ENCODE peak calls at places on chromosome 1, in seven cellular contexts. O is GM20000, T is adrenal gland, W is brain microvascular endothelial cell, C is epithelial cell of esophagus, V is fibroblast of mammary gland, U is thyroid gland. X is an unnamed sample.

GRCh38 chr1:90993245-90993644 is 28.6 kb downstream of the ZNF644 start:
- DNase-seq in W (no peak), T (no peak), U (no peak), C (peak), V (no peak), O (no peak), X (no peak)

GRCh38 chr1:94661431-94661830 is 119.9 kb upstream of the F3 start:
- DNase-seq in W (no peak), O (no peak), V (no peak), U (no peak), T (no peak), C (no peak), X (no peak)

GRCh38 chr1:164638506-164639202 is 79.7 kb downstream of the PBX1 start:
- DNase-seq in V (no peak), C (no peak), W (no peak), O (no peak), T (no peak), U (no peak), X (no peak)

GRCh38 chr1:18738617-18739016 is 108.0 kb downstream of the PAX7 start:
- DNase-seq in V (no peak), C (no peak), U (no peak), O (no peak), W (no peak), T (no peak), X (no peak)

GRCh38 chr1:112697781-112698201 is 9.1 kb downstream of the RHOC start:
- DNase-seq in U (no peak), V (no peak), C (no peak), T (no peak), O (no peak), W (no peak), X (no peak)

GRCh38 chr1:223405507-223405906 is 12.3 kb downstream of the CCDC185 start:
- DNase-seq in W (no peak), O (no peak), U (no peak), V (no peak), C (no peak), T (no peak), X (no peak)

GRCh38 chr1:51859333-51859732 is 19.2 kb downstream of the NRDC start:
- DNase-seq in W (no peak), C (no peak), V (no peak), U (no peak), O (no peak), T (no peak), X (no peak)

GRCh38 chr1:19577001-19577400 is 67.1 kb upstream of the NBL1 start:
- DNase-seq in C (no peak), W (no peak), U (no peak), T (no peak), V (peak), O (no peak), X (no peak)

GRCh38 chr1:44571712-44572571 is 102.3 kb downstream of the TMEM53 start:
- DNase-seq in C (peak), U (no peak), O (peak), W (no peak), T (peak), V (peak), X (peak)

GRCh38 chr1:49051647-49052046 is 275.0 kb upstream of the BEND5 start:
- DNase-seq in U (no peak), W (no peak), C (no peak), T (no peak), V (no peak), O (no peak), X (no peak)

GRCh38 chr1:181216571-181216994 is 128.1 kb downstream of the IER5 start:
- DNase-seq in T (no peak), V (no peak), W (no peak), C (no peak), U (no peak), O (no peak), X (no peak)

GRCh38 chr1:10152709-10153284 is 57.6 kb upstream of the KIF1B start:
- DNase-seq in U (peak), V (peak), O (peak), C (peak), T (peak), W (peak), X (peak)

GRCh38 chr1:6016191-6016865 is 24.1 kb upstream of the NPHP4 start:
- DNase-seq in U (no peak), T (no peak), W (peak), O (no peak), V (peak), C (peak), X (no peak)

GRCh38 chr1:1892763-1893120 is 1.9 kb upstream of the GNB1 start:
- DNase-seq in C (no peak), V (no peak), T (no peak), W (no peak), O (no peak), U (no peak), X (no peak)

GRCh38 chr1:175319112-175319911 is 126.7 kb upstream of the KIAA0040 start:
- DNase-seq in W (peak), U (peak), T (peak), O (peak), C (peak), V (peak), X (peak)

GRCh38 chr1:37485902-37486679 is 11.7 kb downstream of the ZC3H12A start:
- DNase-seq in W (no peak), O (no peak), C (peak), T (peak), U (no peak), V (peak), X (peak)

GRCh38 chr1:171740356-171740863 is 1.5 kb downstream of the VAMP4 start:
- DNase-seq in W (no peak), U (no peak), V (no peak), O (no peak), T (no peak), C (no peak), X (no peak)

GRCh38 chr1:178291166-178291565 is 197.3 kb downstream of the RASAL2 start:
- DNase-seq in V (no peak), W (no peak), O (no peak), U (no peak), T (no peak), C (no peak), X (no peak)

GRCh38 chr1:160284220-160284781 is 632 bp downstream of the PEX19 start:
- DNase-seq in O (no peak), W (peak), V (peak), T (peak), U (peak), C (peak), X (peak)

GRCh38 chr1:20248954-20249612 is 41.6 kb upstream of the VWA5B1 start:
- DNase-seq in U (no peak), V (no peak), C (no peak), W (no peak), O (no peak), T (no peak), X (no peak)

GRCh38 chr1:97630968-97631367 is 289.9 kb downstream of the DPYD start:
- DNase-seq in V (no peak), C (peak), U (peak), W (no peak), O (no peak), T (no peak), X (no peak)

DNA sequence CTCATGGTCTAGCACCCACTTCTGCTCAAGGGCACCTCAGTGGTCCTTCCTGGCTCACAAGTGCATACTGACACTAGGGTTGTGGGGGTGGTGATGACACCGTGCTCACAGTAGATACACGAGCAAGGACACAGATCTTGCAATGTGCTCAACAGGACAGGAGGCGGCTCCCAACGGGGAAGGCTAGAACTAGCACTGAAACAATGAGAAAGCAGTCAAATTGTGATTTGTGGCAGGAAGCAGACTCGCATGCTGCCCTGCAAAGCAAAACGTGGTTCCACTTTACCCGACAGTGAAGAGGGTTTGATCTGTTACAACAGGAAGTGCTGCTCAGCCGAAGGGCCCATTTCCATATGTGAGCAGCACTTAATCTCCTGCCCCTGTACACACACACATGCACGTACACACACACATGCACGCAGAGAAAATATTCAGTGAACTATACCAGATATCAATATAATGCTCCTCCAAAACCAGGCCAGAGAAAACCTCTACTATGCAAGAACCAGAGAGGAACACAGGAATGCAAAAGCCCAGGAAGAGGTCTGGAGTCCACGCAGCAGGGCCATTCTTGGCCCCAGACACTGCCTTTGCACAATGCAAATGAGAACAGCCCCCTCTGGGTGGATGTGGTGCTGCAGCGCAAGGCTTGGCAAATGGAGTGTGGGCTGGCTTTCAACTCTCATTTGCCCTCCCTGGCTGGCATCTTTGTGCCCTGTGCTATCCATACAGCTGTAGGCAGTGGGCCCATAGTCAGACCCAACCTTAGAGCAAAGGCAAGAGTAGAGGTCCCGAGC is 47.1 kb downstream of the KANK4 start:
- DNase-seq in W (no peak), V (no peak), T (peak), C (no peak), O (peak), U (no peak), X (no peak)
- TF ChIP-seq CTCF in W (peak), V (no peak), T (no peak), C (no peak), O (no peak), U (no peak), X (no peak)

GRCh38 chr1:216788671-216789070 is 65.4 kb upstream of the ESRRG start:
- DNase-seq in C (no peak), W (no peak), T (no peak), O (no peak), V (no peak), U (no peak), X (no peak)

GRCh38 chr1:216785211-216785610 is 62.0 kb upstream of the ESRRG start:
- DNase-seq in U (no peak), W (no peak), T (no peak), V (no peak), C (no peak), O (no peak), X (no peak)

DNA sequence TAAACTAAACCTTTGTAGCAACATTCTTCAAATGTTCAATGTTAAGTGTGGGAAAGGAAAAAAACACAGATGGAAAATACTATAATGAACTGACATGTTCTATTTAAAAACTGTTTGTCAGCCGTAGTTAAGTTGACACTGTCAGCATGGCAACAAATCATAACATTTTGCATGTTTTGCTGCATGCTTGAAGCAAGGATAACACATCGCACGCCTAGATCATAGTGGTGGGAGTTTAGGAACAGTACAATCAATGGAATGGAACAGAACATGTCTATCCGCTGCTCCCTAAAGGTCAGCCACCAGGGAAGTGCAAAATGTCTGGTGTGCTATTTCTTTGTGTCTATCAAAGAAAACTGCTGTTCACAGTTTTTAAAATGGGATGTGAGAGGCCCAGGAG is 62.5 kb upstream of the ESRRG start:
- DNase-seq in T (no peak), C (no peak), W (no peak), O (no peak), U (no peak), V (no peak), X (no peak)
- TF ChIP-seq CTCF in T (no peak), C (no peak), W (no peak), O (no peak), U (no peak), V (no peak), X (no peak)

GRCh38 chr1:54507471-54507870 is 40.6 kb upstream of the ACOT11 start:
- DNase-seq in O (no peak), W (no peak), U (no peak), C (no peak), V (no peak), T (no peak), X (no peak)

GRCh38 chr1:54506594-54506993 is 41.4 kb upstream of the ACOT11 start:
- DNase-seq in O (no peak), W (peak), V (no peak), U (no peak), T (no peak), C (peak), X (no peak)

GRCh38 chr1:54507033-54507432 is 41.0 kb upstream of the ACOT11 start:
- DNase-seq in T (no peak), U (no peak), C (no peak), W (no peak), V (no peak), O (no peak), X (no peak)

GRCh38 chr1:54516249-54516920 is 31.6 kb upstream of the ACOT11 start:
- DNase-seq in T (no peak), C (peak), W (no peak), O (no peak), V (no peak), U (no peak), X (no peak)

DNA sequence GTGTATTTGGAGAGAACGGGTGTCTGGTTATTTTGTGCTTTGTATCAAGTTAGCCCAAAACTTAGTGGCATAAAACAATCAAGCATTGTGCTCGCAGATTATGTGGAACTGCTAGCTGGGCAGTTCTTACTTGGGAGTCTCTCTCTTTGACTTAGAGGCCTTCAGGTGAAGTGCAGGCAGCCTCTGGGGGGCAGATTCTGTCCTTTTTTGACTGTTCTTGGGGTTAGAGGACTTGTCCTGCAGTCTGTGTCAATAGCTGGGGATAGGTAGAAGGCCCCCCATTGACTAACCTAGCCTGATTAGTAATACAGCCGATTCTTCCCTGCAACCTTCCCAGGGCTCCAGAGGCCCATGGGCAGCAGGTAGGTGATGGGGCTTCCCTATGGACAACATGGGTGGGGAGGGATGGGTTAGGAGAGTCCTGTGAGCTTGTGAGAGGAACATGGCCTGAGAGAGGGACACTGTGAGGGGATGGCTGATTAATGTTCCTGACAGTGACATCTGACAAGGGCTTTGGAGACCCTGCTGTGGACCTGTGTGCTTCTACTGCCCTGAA is 37.2 kb upstream of the ACOT11 start:
- DNase-seq in V (no peak), U (no peak), T (no peak), C (no peak), W (no peak), O (no peak), X (no peak)
- TF ChIP-seq CTCF in V (no peak), U (no peak), T (no peak), C (no peak), W (no peak), O (no peak), X (no peak)

DNA sequence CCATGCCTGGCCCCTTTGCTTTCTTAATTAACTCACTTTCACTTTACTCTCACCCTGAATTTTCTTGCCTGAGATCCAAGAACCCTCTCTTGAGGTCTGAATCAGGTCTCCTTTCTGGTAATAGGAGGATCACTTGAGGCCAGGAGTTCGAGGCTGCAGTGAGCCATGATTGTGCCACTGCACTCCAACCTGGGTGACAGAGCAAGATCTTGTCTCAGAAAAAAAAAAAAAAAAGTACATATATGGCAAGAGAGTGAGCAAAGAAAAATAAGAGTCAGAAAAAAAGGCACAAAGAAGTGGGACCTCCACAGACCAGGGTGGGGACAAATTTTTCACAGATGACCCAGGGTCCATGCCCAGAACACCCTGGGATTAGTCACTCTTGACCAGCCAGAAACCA is 34.1 kb upstream of the RD3 start:
- DNase-seq in C (no peak), T (no peak), U (no peak), O (no peak), W (no peak), V (no peak), X (no peak)
- TF ChIP-seq CTCF in C (no peak), T (no peak), U (no peak), O (no peak), W (no peak), V (no peak), X (no peak)

GRCh38 chr1:150619576-150620509 is 9.6 kb downstream of the ENSA start:
- DNase-seq in W (peak), U (peak), O (no peak), V (peak), C (peak), T (peak), X (peak)
- TF ChIP-seq CTCF in W (peak), U (peak), O (no peak), V (peak), C (peak), T (no peak), X (no peak)